ENCODE peak calls at places on chromosomes 2 and 18, in eight cellular contexts. V is left ventricle myocardium inferior, D is uterus, S is colonic mucosa, L is dorsolateral prefrontal cortex, X is GM12865, U is GM12878, A is cardiac fibroblast. H is an unnamed sample.

GRCh38 chr2:178075006-178075326 is 2.4 kb upstream of the PDE11A start:
- DNase-seq in X (no peak), A (no peak), S (no peak), U (no peak), V (no peak), D (no peak), L (no peak), H (no peak)

GRCh38 chr2:46187112-46187618 is 110.0 kb upstream of the EPAS1 start:
- DNase-seq in V (no peak), A (peak), X (peak), S (peak), L (no peak), D (peak), U (peak), H (no peak)

GRCh38 chr2:104429978-104430740 is 423.8 kb upstream of the POU3F3 start:
- DNase-seq in D (no peak), V (no peak), S (no peak), X (no peak), A (no peak), U (no peak), L (peak), H (peak)

GRCh38 chr2:6645672-6646071 is 220.0 kb downstream of the CMPK2 start:
- DNase-seq in D (no peak), V (no peak), U (no peak), X (no peak), A (no peak), L (no peak), S (no peak), H (no peak)

GRCh38 chr2:66833036-66833435 is 398.1 kb downstream of the MEIS1 start:
- DNase-seq in D (no peak), X (no peak), U (no peak), V (no peak), S (no peak), L (no peak), A (peak), H (no peak)

GRCh38 chr18:70380915-70381896 is 92.4 kb downstream of the SOCS6 start:
- DNase-seq in A (peak), X (no peak), U (no peak), L (peak), S (peak), D (no peak), V (no peak), H (peak)

GRCh38 chr2:97996679-97997078 is 931 bp upstream of the TMEM131 start:
- DNase-seq in V (no peak), U (no peak), X (no peak), A (no peak), L (no peak), S (no peak), D (no peak), H (no peak)

GRCh38 chr2:17966793-17967192 is 88.3 kb downstream of the KCNS3 start:
- DNase-seq in U (no peak), X (peak), L (no peak), A (no peak), V (no peak), D (no peak), S (no peak), H (no peak)

GRCh38 chr18:24071779-24072178 is 57.2 kb downstream of the TTC39C start:
- DNase-seq in X (no peak), L (no peak), A (no peak), U (no peak), V (no peak), S (no peak), D (no peak), H (no peak)

GRCh38 chr18:8890957-8891464 is 185.7 kb downstream of the MTCL1 start:
- DNase-seq in V (no peak), U (no peak), D (no peak), A (peak), X (no peak), L (no peak), S (no peak), H (no peak)

GRCh38 chr2:69720404-69720803 is 21.5 kb upstream of the ANXA4 start:
- DNase-seq in V (no peak), X (no peak), U (no peak), A (peak), L (no peak), D (no peak), S (no peak), H (no peak)

GRCh38 chr2:12714391-12715221 is 2.1 kb upstream of the TRIB2 start:
- DNase-seq in D (no peak), S (no peak), V (no peak), X (no peak), A (peak), L (no peak), U (no peak), H (no peak)

GRCh38 chr2:226330206-226330605 is 469.4 kb downstream of the IRS1 start:
- DNase-seq in A (no peak), D (no peak), X (no peak), U (no peak), S (no peak), V (no peak), L (no peak), H (no peak)

GRCh38 chr2:68027959-68028358 is 34.8 kb downstream of the C1D start:
- DNase-seq in V (no peak), D (no peak), L (no peak), U (no peak), A (no peak), S (no peak), X (no peak), H (no peak)

GRCh38 chr2:3001595-3002184 is 375.9 kb downstream of the EIPR1 start:
- DNase-seq in A (peak), X (peak), S (no peak), L (no peak), U (no peak), D (no peak), V (no peak), H (no peak)

GRCh38 chr2:131046580-131047274 is 46.5 kb downstream of the FAM168B start:
- DNase-seq in U (no peak), D (no peak), L (no peak), V (no peak), X (no peak), A (no peak), S (no peak), H (no peak)

GRCh38 chr2:29611850-29612249 is 309.5 kb downstream of the ALK start:
- DNase-seq in A (no peak), U (no peak), L (no peak), V (no peak), X (no peak), D (no peak), S (no peak), H (no peak)

GRCh38 chr2:48948400-48949110 is 193.0 kb upstream of the LHCGR start:
- DNase-seq in L (no peak), V (no peak), S (no peak), A (no peak), X (no peak), D (no peak), U (no peak), H (no peak)

GRCh38 chr18:59691046-59691395 is 6.2 kb downstream of the CCBE1 start:
- DNase-seq in S (peak), X (no peak), U (no peak), A (peak), L (no peak), V (no peak), D (no peak), H (no peak)

GRCh38 chr2:189347540-189347939 is 93.7 kb upstream of the WDR75 start:
- DNase-seq in D (peak), X (peak), L (no peak), V (no peak), U (peak), A (peak), S (peak), H (no peak)

GRCh38 chr2:238570391-238570790 is 143.7 kb downstream of the ASB1 start:
- DNase-seq in U (no peak), A (no peak), V (no peak), L (no peak), S (no peak), D (no peak), X (no peak), H (no peak)

GRCh38 chr18:45383228-45383627 is 232.0 kb upstream of the SLC14A2 start:
- DNase-seq in L (no peak), S (no peak), X (no peak), D (no peak), U (no peak), A (no peak), V (no peak), H (no peak)

GRCh38 chr2:65349863-65350262 is 82.5 kb downstream of the SPRED2 start:
- DNase-seq in S (peak), L (peak), U (no peak), A (peak), D (peak), V (peak), X (no peak), H (no peak)

GRCh38 chr2:65351948-65352595 is 80.3 kb downstream of the SPRED2 start:
- DNase-seq in D (no peak), X (no peak), L (no peak), S (no peak), A (no peak), V (no peak), U (no peak), H (no peak)

GRCh38 chr2:65353046-65353445 is 79.4 kb downstream of the SPRED2 start:
- DNase-seq in S (no peak), A (no peak), D (no peak), U (no peak), L (no peak), X (no peak), V (no peak), H (no peak)

GRCh38 chr2:65351234-65351947 is 81.0 kb downstream of the SPRED2 start:
- DNase-seq in S (peak), A (peak), D (no peak), V (no peak), U (no peak), L (no peak), X (no peak), H (no peak)

GRCh38 chr2:65350714-65351113 is 81.7 kb downstream of the SPRED2 start:
- DNase-seq in D (no peak), V (no peak), S (no peak), A (no peak), U (no peak), L (no peak), X (peak), H (no peak)
- TF ChIP-seq CTCF in D (no peak), V (peak), S (peak), A (peak), U (peak), L (peak), X (peak), H (peak)

GRCh38 chr2:169673106-169673505 is 21.1 kb downstream of the CFAP210 start:
- DNase-seq in V (no peak), A (no peak), S (no peak), D (no peak), X (no peak), U (no peak), L (no peak), H (no peak)
- TF ChIP-seq CTCF in V (no peak), A (no peak), S (no peak), D (no peak), X (no peak), U (no peak), L (no peak), H (no peak)

GRCh38 chr2:120109186-120110061 is 96.5 kb downstream of the EPB41L5 start:
- DNase-seq in U (peak), S (no peak), A (peak), D (no peak), L (no peak), V (no peak), X (peak), H (no peak)
- TF ChIP-seq CTCF in U (peak), S (peak), A (peak), D (peak), L (peak), V (peak), X (peak), H (peak)

GRCh38 chr2:148948865-148949264 is 73.8 kb downstream of the KIF5C start:
- DNase-seq in V (no peak), L (no peak), A (no peak), D (no peak), U (no peak), X (no peak), S (no peak), H (no peak)
- TF ChIP-seq CTCF in V (no peak), L (no peak), A (no peak), D (no peak), U (no peak), X (no peak), S (no peak), H (no peak)

GRCh38 chr2:218870984-218871344 is 9.7 kb upstream of the WNT10A start:
- DNase-seq in S (no peak), D (no peak), A (no peak), L (no peak), X (no peak), V (no peak), U (no peak), H (no peak)
- TF ChIP-seq CTCF in S (no peak), D (no peak), A (no peak), L (no peak), X (no peak), V (no peak), U (no peak), H (no peak)

GRCh38 chr18:47260924-47261701 is 9.7 kb upstream of the SKOR2 start:
- DNase-seq in V (no peak), L (no peak), U (no peak), D (no peak), A (no peak), X (no peak), S (no peak), H (no peak)
- TF ChIP-seq CTCF in V (no peak), L (no peak), U (no peak), D (no peak), A (peak), X (no peak), S (no peak), H (peak)

GRCh38 chr2:88932677-88933076 is 241.2 kb downstream of the RPIA start:
- DNase-seq in D (no peak), V (no peak), A (no peak), S (no peak), X (no peak), U (no peak), L (no peak), H (no peak)

GRCh38 chr2:88933077-88933476 is 241.6 kb downstream of the RPIA start:
- DNase-seq in X (no peak), U (no peak), S (no peak), A (no peak), D (no peak), V (no peak), L (no peak), H (no peak)

GRCh38 chr2:88933980-88934379 is 242.5 kb downstream of the RPIA start:
- DNase-seq in D (no peak), U (no peak), V (no peak), L (no peak), X (peak), A (peak), S (no peak), H (no peak)
- TF ChIP-seq CTCF in D (no peak), U (no peak), V (peak), L (no peak), X (no peak), A (no peak), S (no peak), H (no peak)

GRCh38 chr2:122531803-122532344 is 776.4 kb downstream of the TSN start:
- DNase-seq in X (no peak), D (no peak), A (peak), U (no peak), L (no peak), S (no peak), V (no peak), H (peak)
- TF ChIP-seq CTCF in X (peak), D (no peak), A (peak), U (no peak), L (no peak), S (no peak), V (no peak), H (peak)

H was measured in neural crest cell.